ENCODE peak calls at places on chromosomes 12 and 14, in five cellular contexts. P is kidney epithelial cell, B is Peyer's patch, X is HFF-Myc, V is hepatocyte. J is an unnamed sample.
A peak's percentile ranks its signal among the peaks of the same experiment; 100 is the strongest.

GRCh38 chr12:31732926-31733548 is 4.2 kb upstream of the AMN1 start:
- DNase-seq in P (peak; percentile 90), V (peak; percentile 64), B (no peak), X (peak; percentile 76), J (no peak)

GRCh38 chr12:128418944-128419343 is 152.0 kb downstream of the TMEM132C start:
- DNase-seq in B (no peak), X (no peak), P (no peak), V (peak; percentile 11), J (no peak)

GRCh38 chr12:7989827-7990491 is 42.6 kb upstream of the FOXJ2 start:
- DNase-seq in P (no peak), V (no peak), X (no peak), B (no peak), J (peak; percentile 23)

GRCh38 chr12:70831538-70831937 is 89.0 kb downstream of the PTPRR start:
- DNase-seq in B (no peak), X (no peak), V (peak; percentile 41), P (no peak), J (no peak)

GRCh38 chr12:124722871-124723270 is 140.8 kb downstream of the SCARB1 start:
- DNase-seq in B (no peak), V (no peak), P (no peak), X (no peak), J (no peak)

GRCh38 chr12:55734595-55734994 is 5.8 kb upstream of the CD63 start:
- DNase-seq in X (no peak), V (no peak), P (no peak), B (no peak), J (no peak)

GRCh38 chr12:98332626-98333025 is 182.8 kb upstream of the TMPO start:
- DNase-seq in V (no peak), P (no peak), X (no peak), B (no peak), J (peak; percentile 15)

GRCh38 chr12:23140710-23141109 is 515.7 kb downstream of the ETNK1 start:
- DNase-seq in V (no peak), B (no peak), X (no peak), P (no peak), J (no peak)

GRCh38 chr14:71474866-71475265 is 457.4 kb upstream of the RGS6 start:
- DNase-seq in B (no peak), X (no peak), P (no peak), V (no peak), J (no peak)

GRCh38 chr12:94182971-94183701 is 34.8 kb downstream of the PLXNC1 start:
- DNase-seq in X (no peak), B (no peak), P (no peak), V (peak; percentile 30), J (no peak)

GRCh38 chr14:57382283-57382682 is 8.1 kb upstream of the NAA30 start:
- DNase-seq in X (peak; percentile 61), B (no peak), V (no peak), P (peak; percentile 59), J (no peak)

GRCh38 chr14:57068511-57068910 is 200.2 kb downstream of the EXOC5 start:
- DNase-seq in X (no peak), B (no peak), P (no peak), V (no peak), J (no peak)

GRCh38 chr14:90452366-90452765 is 55.5 kb downstream of the CALM1 start:
- DNase-seq in B (no peak), X (no peak), P (no peak), V (no peak), J (no peak)

GRCh38 chr12:5587701-5588100 is 155.8 kb downstream of the NTF3 start:
- DNase-seq in V (peak; percentile 36), P (no peak), X (no peak), B (no peak), J (no peak)

GRCh38 chr12:22101749-22102243 is 55.8 kb downstream of the CMAS start:
- DNase-seq in X (peak; percentile 41), P (peak; percentile 69), B (no peak), V (no peak), J (no peak)

GRCh38 chr14:69038449-69039286 is 59.6 kb upstream of the ACTN1 start:
- DNase-seq in P (peak; percentile 53), B (no peak), V (peak; percentile 66), X (peak; percentile 63), J (no peak)

GRCh38 chr12:121753844-121754264 is 39.6 kb downstream of the RHOF start:
- DNase-seq in X (no peak), V (no peak), B (no peak), P (no peak), J (no peak)

GRCh38 chr12:15883536-15883935 is 1.3 kb downstream of the STRAP start:
- DNase-seq in P (no peak), B (no peak), X (no peak), V (no peak), J (no peak)

GRCh38 chr12:46365951-46366379 is 6.6 kb downstream of the SLC38A2 start:
- DNase-seq in X (no peak), P (no peak), B (no peak), V (no peak), J (no peak)

GRCh38 chr12:127899981-127900380 is 367.0 kb upstream of the TMEM132C start:
- DNase-seq in P (no peak), X (no peak), B (no peak), V (no peak), J (no peak)

GRCh38 chr14:20690848-20691640 is 2.5 kb downstream of the ANG start:
- DNase-seq in X (peak; percentile 63), P (no peak), V (peak; percentile 82), B (no peak), J (peak; percentile 72)

GRCh38 chr12:100077367-100077766 is 65.3 kb downstream of the BLTP3B start:
- DNase-seq in P (no peak), B (no peak), V (no peak), X (no peak), J (no peak)

GRCh38 chr12:54159140-54159539 is 29.6 kb downstream of the SMUG1 start:
- DNase-seq in P (no peak), B (no peak), V (peak; percentile 75), X (no peak), J (peak; percentile 70)

GRCh38 chr14:75200451-75200850 is 24.0 kb upstream of the TMED10 start:
- DNase-seq in X (no peak), B (peak; percentile 86), P (no peak), V (peak; percentile 69), J (no peak)

GRCh38 chr14:103130965-103131364 is 7.7 kb downstream of the TNFAIP2 start:
- DNase-seq in V (peak; percentile 71), X (peak; percentile 76), P (no peak), B (peak; percentile 25), J (no peak)

GRCh38 chr12:28088566-28089277 is 101.5 kb upstream of the CCDC91 start:
- DNase-seq in P (no peak), V (no peak), X (no peak), B (no peak), J (no peak)

GRCh38 chr12:104446646-104447415 is 9.9 kb upstream of the CHST11 start:
- DNase-seq in X (no peak), P (no peak), B (no peak), V (no peak), J (no peak)

GRCh38 chr12:100279159-100279558 is 12.2 kb downstream of the SCYL2 start:
- DNase-seq in X (no peak), B (no peak), P (no peak), V (no peak), J (no peak)

GRCh38 chr14:79246200-79246599 is 965.1 kb downstream of the DIO2 start:
- DNase-seq in B (no peak), P (no peak), X (no peak), V (no peak), J (no peak)

GRCh38 chr14:94768141-94768520 is 1.8 kb downstream of the GSC start:
- DNase-seq in B (no peak), X (no peak), P (no peak), V (no peak), J (no peak)

GRCh38 chr12:67320614-67321305 is 51.6 kb downstream of the CAND1 start:
- DNase-seq in P (peak; percentile 43), V (no peak), B (no peak), X (no peak), J (no peak)

GRCh38 chr14:54790092-54790491 is 112.5 kb downstream of the GCH1 start:
- DNase-seq in P (no peak), V (no peak), B (no peak), X (no peak), J (no peak)

GRCh38 chr14:67680121-67680602 is 5.7 kb upstream of the VTI1B start:
- DNase-seq in P (no peak), B (no peak), X (no peak), V (peak; percentile 56), J (peak; percentile 81)

GRCh38 chr14:67673451-67673850 is 981 bp downstream of the VTI1B start:
- DNase-seq in V (no peak), P (no peak), B (no peak), X (no peak), J (no peak)

GRCh38 chr14:67674139-67674479 is 323 bp downstream of the VTI1B start:
- DNase-seq in V (peak; percentile 87), P (no peak), X (no peak), B (peak; percentile 79), J (peak; percentile 56)

GRCh38 chr14:67674480-67675218 is at the start of gene VTI1B:
- DNase-seq in V (peak; percentile 89), X (no peak), B (peak; percentile 90), P (no peak), J (peak; percentile 89)

GRCh38 chr14:67675219-67675582 is 769 bp upstream of the VTI1B start:
- DNase-seq in B (no peak), V (no peak), X (no peak), P (no peak), J (no peak)
- TF ChIP-seq CTCF in B (no peak), V (no peak), X (no peak), P (no peak), J (no peak)

DNA sequence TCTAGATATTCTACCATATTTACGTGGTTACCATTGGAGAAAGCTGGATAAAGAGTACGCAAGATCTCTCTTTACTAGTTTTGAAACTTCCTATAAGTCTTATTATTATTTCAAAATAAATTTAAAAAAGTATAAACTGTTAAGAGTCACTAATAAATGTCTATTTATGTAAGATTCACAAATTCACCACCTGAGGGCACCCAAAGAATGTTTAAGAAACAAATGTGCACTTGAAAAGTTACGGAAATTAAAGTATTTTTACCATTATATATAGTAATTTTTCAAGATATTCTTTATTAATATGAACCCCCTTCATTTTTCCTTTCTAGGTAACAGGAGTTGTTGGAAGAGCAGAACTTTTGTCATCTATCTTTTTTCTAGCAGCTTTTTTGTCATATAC is 11.9 kb downstream of the TMTC3 start:
- DNase-seq in P (no peak), X (peak; percentile 15), V (peak; percentile 49), B (no peak), J (no peak)
- TF ChIP-seq CTCF in P (no peak), X (no peak), V (peak; percentile 62), B (peak; percentile 37), J (peak; percentile 35)

GRCh38 chr14:73723799-73724621 is 9.8 kb upstream of the PNMA1 start:
- DNase-seq in B (no peak), P (no peak), X (peak; percentile 64), V (peak; percentile 61), J (no peak)
- TF ChIP-seq CTCF in B (peak; percentile 11), P (no peak), X (no peak), V (peak; percentile 4), J (no peak)

GRCh38 chr14:104870368-104871144 is 5.5 kb downstream of the CEP170B start:
- DNase-seq in B (no peak), P (no peak), V (no peak), X (no peak), J (no peak)
- TF ChIP-seq CTCF in B (peak; percentile 27), P (peak; percentile 61), V (peak; percentile 38), X (peak; percentile 47), J (peak; percentile 56)

J was measured in GM13977.